ENCODE peak calls at places on chromosomes 12 and 14, in five cellular contexts. I is MCF 10A, U is neural progenitor cell, X is upper lobe of left lung, V is WTC11. C is an unnamed sample.

GRCh38 chr12:132219323-132219722 is 75.1 kb downstream of the NOC4L start:
- DNase-seq in I (no peak), U (no peak), X (no peak), V (no peak), C (no peak)

GRCh38 chr12:62933871-62934798 is 815 bp downstream of the PPM1H start:
- DNase-seq in I (peak; percentile 28), U (peak; percentile 65), X (peak; percentile 44), V (peak; percentile 56), C (peak; percentile 74)

GRCh38 chr12:6968426-6968825 is 2.0 kb downstream of the PHB2 start:
- DNase-seq in I (no peak), U (no peak), X (no peak), V (no peak), C (no peak)

GRCh38 chr12:107622005-107622404 is 63.6 kb upstream of the PWP1 start:
- DNase-seq in I (peak; percentile 25), U (peak; percentile 54), X (no peak), V (peak; percentile 61), C (no peak)

GRCh38 chr12:67579662-67580003 is 68.9 kb upstream of the DYRK2 start:
- DNase-seq in I (no peak), U (no peak), X (no peak), V (no peak), C (no peak)

GRCh38 chr12:99985129-99985570 is 414 bp upstream of the ANKS1B start:
- DNase-seq in I (no peak), U (no peak), X (no peak), V (no peak), C (no peak)

GRCh38 chr14:47674148-47674545 is 1.3 kb downstream of the MDGA2 start:
- DNase-seq in I (no peak), U (peak; percentile 58), X (no peak), V (peak; percentile 33), C (no peak)

GRCh38 chr14:36238666-36239363 is 62.3 kb upstream of the PTCSC3 start:
- DNase-seq in I (peak; percentile 88), U (no peak), X (peak; percentile 41), V (no peak), C (no peak)

GRCh38 chr14:22689186-22689585 is 45.0 kb upstream of the OR6J1 start:
- DNase-seq in I (peak; percentile 87), U (no peak), X (no peak), V (no peak), C (no peak)

GRCh38 chr12:54019111-54019811 is 9.0 kb upstream of the HOXC6 start:
- DNase-seq in I (peak; percentile 49), U (peak; percentile 51), X (no peak), V (peak; percentile 55), C (no peak)

GRCh38 chr14:89915114-89915878 is 39.2 kb downstream of the EFCAB11 start:
- DNase-seq in I (peak; percentile 78), U (peak; percentile 62), X (peak; percentile 31), V (peak; percentile 67), C (no peak)

GRCh38 chr14:95261616-95262510 is 57.8 kb downstream of the CLMN start:
- DNase-seq in I (no peak), U (no peak), X (no peak), V (no peak), C (peak; percentile 47)

GRCh38 chr12:133203344-133204263 is 22.3 kb downstream of the ZNF268 start:
- DNase-seq in I (peak; percentile 13), U (no peak), X (no peak), V (no peak), C (no peak)

GRCh38 chr12:99670635-99671034 is 23.1 kb downstream of the GARIN6 start:
- DNase-seq in I (no peak), U (no peak), X (no peak), V (no peak), C (no peak)

GRCh38 chr12:127964717-127965116 is 302.3 kb upstream of the TMEM132C start:
- DNase-seq in I (no peak), U (no peak), X (no peak), V (no peak), C (no peak)

GRCh38 chr12:72523754-72524153 is 251.6 kb downstream of the TRHDE start:
- DNase-seq in I (no peak), U (no peak), X (no peak), V (no peak), C (no peak)

GRCh38 chr14:62691613-62692489 is 353.4 kb downstream of the KCNH5 start:
- DNase-seq in I (peak; percentile 97), U (no peak), X (peak; percentile 63), V (no peak), C (no peak)

GRCh38 chr12:131793623-131794022 is 34.6 kb upstream of the MMP17 start:
- DNase-seq in I (no peak), U (peak; percentile 47), X (no peak), V (no peak), C (no peak)

GRCh38 chr12:10136637-10137205 is 6.7 kb upstream of the CLEC7A start:
- DNase-seq in I (peak; percentile 65), U (no peak), X (no peak), V (no peak), C (no peak)

GRCh38 chr12:91877461-91878230 is 268.0 kb downstream of the BTG1 start:
- DNase-seq in I (no peak), U (no peak), X (no peak), V (no peak), C (no peak)

GRCh38 chr12:47078733-47079364 is 572 bp upstream of the PCED1B start:
- DNase-seq in I (peak; percentile 39), U (peak; percentile 34), X (peak; percentile 42), V (no peak), C (no peak)

GRCh38 chr14:24076302-24076601 is 4.9 kb downstream of the CPNE6 start:
- DNase-seq in I (no peak), U (no peak), X (no peak), V (no peak), C (no peak)

GRCh38 chr12:8849785-8850184 is 27.4 kb downstream of the A2ML1 start:
- DNase-seq in I (no peak), U (no peak), X (no peak), V (no peak), C (no peak)

GRCh38 chr14:96176275-96176674 is 28.4 kb upstream of the BDKRB2 start:
- DNase-seq in I (no peak), U (no peak), X (no peak), V (no peak), C (no peak)

GRCh38 chr12:19454837-19455236 is 15.5 kb downstream of the AEBP2 start:
- DNase-seq in I (no peak), U (no peak), X (no peak), V (no peak), C (no peak)

GRCh38 chr12:21940972-21941521 is at the start of gene ABCC9:
- DNase-seq in I (no peak), U (peak; percentile 72), X (peak; percentile 60), V (peak; percentile 55), C (no peak)

GRCh38 chr12:6700646-6701051 is at the start of gene PIANP:
- DNase-seq in I (no peak), U (peak; percentile 74), X (no peak), V (peak; percentile 34), C (peak; percentile 79)

GRCh38 chr12:6778212-6778570 is 5.9 kb downstream of the LAG3 start:
- DNase-seq in I (no peak), U (peak; percentile 57), X (no peak), V (peak; percentile 60), C (no peak)

GRCh38 chr12:23055004-23055403 is 430.0 kb downstream of the ETNK1 start:
- DNase-seq in I (peak; percentile 69), U (peak; percentile 78), X (no peak), V (peak; percentile 67), C (no peak)

GRCh38 chr12:98594050-98594853 is 766 bp downstream of the SLC25A3 start:
- DNase-seq in I (peak; percentile 28), U (peak; percentile 56), X (peak; percentile 50), V (no peak), C (no peak)

GRCh38 chr12:114501474-114501807 is 95.5 kb upstream of the TBX5 start:
- DNase-seq in I (no peak), U (peak; percentile 50), X (no peak), V (no peak), C (no peak)

GRCh38 chr12:114504311-114504710 is 98.4 kb upstream of the TBX5 start:
- DNase-seq in I (no peak), U (no peak), X (no peak), V (no peak), C (no peak)

GRCh38 chr12:114499338-114499737 is 93.4 kb upstream of the TBX5 start:
- DNase-seq in I (no peak), U (no peak), X (no peak), V (no peak), C (no peak)

GRCh38 chr12:114500775-114501473 is 95.0 kb upstream of the TBX5 start:
- DNase-seq in I (no peak), U (peak; percentile 63), X (no peak), V (no peak), C (no peak)
- TF ChIP-seq CTCF in I (no peak), U (no peak), X (no peak), V (no peak), C (no peak)

GRCh38 chr14:53791116-53791515 is 165.5 kb downstream of the BMP4 start:
- DNase-seq in I (no peak), U (no peak), X (no peak), V (no peak), C (no peak)

GRCh38 chr14:53793790-53794560 is 162.7 kb downstream of the BMP4 start:
- DNase-seq in I (peak; percentile 50), U (no peak), X (no peak), V (no peak), C (no peak)

GRCh38 chr14:53796734-53797133 is 159.9 kb downstream of the BMP4 start:
- DNase-seq in I (no peak), U (no peak), X (no peak), V (no peak), C (no peak)

GRCh38 chr14:53792909-53793308 is 163.7 kb downstream of the BMP4 start:
- DNase-seq in I (peak; percentile 6), U (peak; percentile 8), X (no peak), V (peak; percentile 19), C (no peak)
- TF ChIP-seq CTCF in I (no peak), U (peak; percentile 19), X (no peak), V (no peak), C (no peak)

DNA sequence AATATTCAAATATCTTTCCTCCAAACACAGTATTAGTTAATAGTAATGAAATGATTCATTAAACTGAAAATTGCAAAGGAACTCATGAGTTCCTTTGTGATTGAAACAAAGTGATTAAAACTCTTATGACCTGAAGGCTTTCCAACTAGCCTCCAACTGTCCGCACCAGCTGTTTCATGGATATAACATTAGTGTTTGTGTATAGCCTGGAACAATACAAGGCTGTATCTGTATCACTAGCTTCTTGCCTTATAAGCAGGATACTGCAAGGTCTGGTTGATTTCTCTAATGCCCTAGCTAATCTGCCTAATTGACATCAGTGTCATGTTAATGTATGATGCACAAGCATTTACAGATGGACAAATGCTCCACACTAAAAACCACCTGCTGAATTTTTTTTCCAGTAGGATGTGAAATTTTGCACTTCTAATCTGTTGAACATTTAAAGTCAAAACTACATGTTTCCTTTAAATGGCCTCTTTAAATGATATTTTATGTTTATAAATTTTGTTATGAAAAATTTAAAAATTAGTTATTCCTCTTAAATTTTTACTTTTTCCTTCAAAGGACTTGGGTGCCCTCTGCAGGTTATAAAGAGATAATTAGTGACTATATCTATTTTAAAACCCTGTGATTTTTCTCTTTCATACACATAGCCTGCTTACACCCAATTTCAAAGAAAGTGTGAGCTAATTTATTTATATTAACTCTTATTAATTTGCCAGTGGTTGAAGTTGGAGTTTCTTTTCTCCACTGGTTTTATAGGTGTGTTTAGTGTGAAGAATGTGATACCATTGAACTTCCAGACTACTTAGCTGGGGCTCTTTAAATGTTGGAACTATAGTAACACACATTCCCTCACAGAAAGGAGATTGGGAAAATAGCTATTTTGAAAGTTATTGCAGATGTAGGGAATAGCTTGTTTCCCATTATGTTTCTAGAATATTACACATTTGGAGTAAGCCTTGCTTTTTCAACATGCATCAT is 25.4 kb downstream of the AP5M1 start:
- DNase-seq in I (no peak), U (peak; percentile 22), X (no peak), V (no peak), C (no peak)
- TF ChIP-seq CTCF in I (peak; percentile 51), U (peak; percentile 52), X (no peak), V (no peak), C (peak; percentile 70)

GRCh38 chr14:29518335-29518734 is 409.3 kb downstream of the PRKD1 start:
- DNase-seq in I (peak; percentile 1), U (no peak), X (no peak), V (no peak), C (no peak)
- TF ChIP-seq CTCF in I (peak; percentile 11), U (peak; percentile 48), X (no peak), V (no peak), C (peak; percentile 47)

C was measured in type B pancreatic cell.